ENCODE peak calls at places on chromosomes 2 and 18, in eight cellular contexts. D is epithelial cell of esophagus; R is GM19239; T is T-helper 9 cell; G is cerebellar cortex; P is globus pallidus; K is activated naive CD8-positive, alpha-beta T cell treated with anti-CD3 and anti-CD28 coated beads for 36 hours; Y is NCI-H460. B is an unnamed sample.

GRCh38 chr2:86284401-86284841 is 53.0 kb downstream of the REEP1 start:
- DNase-seq in D (no peak), R (no peak), T (no peak), G (no peak), P (no peak), K (no peak), Y (no peak), B (no peak)

GRCh38 chr2:11598228-11598731 is 64.4 kb downstream of the GREB1 start:
- DNase-seq in D (no peak), R (no peak), T (no peak), G (no peak), P (no peak), K (no peak), Y (no peak), B (no peak)

GRCh38 chr18:44569391-44570055 is 111.2 kb upstream of the SETBP1 start:
- DNase-seq in D (no peak), R (no peak), T (no peak), G (no peak), P (no peak), K (no peak), Y (no peak), B (no peak)

GRCh38 chr2:79832540-79833234 is 319.8 kb downstream of the CTNNA2 start:
- DNase-seq in D (peak), R (no peak), T (no peak), G (no peak), P (peak), K (no peak), Y (no peak), B (peak)

GRCh38 chr2:11344956-11345671 is 678 bp upstream of the ROCK2 start:
- DNase-seq in D (peak), R (peak), T (peak), G (peak), P (peak), K (peak), Y (peak), B (peak)

GRCh38 chr2:136248242-136248641 is 130.3 kb upstream of the CXCR4 start:
- DNase-seq in D (peak), R (no peak), T (no peak), G (no peak), P (no peak), K (no peak), Y (no peak), B (peak)

GRCh38 chr2:102743259-102743658 is 18.6 kb upstream of the TMEM182 start:
- DNase-seq in D (no peak), R (no peak), T (no peak), G (no peak), P (no peak), K (no peak), Y (no peak), B (no peak)

GRCh38 chr2:233803994-233804393 is 25.9 kb downstream of the MROH2A start:
- DNase-seq in D (no peak), R (no peak), T (no peak), G (no peak), P (no peak), K (no peak), Y (no peak), B (no peak)

GRCh38 chr2:10584843-10585475 is 104.8 kb downstream of the NOL10 start:
- DNase-seq in D (peak), R (no peak), T (no peak), G (no peak), P (no peak), K (no peak), Y (no peak), B (peak)

GRCh38 chr2:34549710-34550345 is 950.7 kb upstream of the FAM98A start:
- DNase-seq in D (peak), R (no peak), T (no peak), G (no peak), P (no peak), K (no peak), Y (no peak), B (peak)

GRCh38 chr18:58819051-58819450 is 45.6 kb upstream of the ZNF532 start:
- DNase-seq in D (no peak), R (no peak), T (no peak), G (no peak), P (no peak), K (no peak), Y (no peak), B (no peak)

GRCh38 chr2:46610014-46610413 is 130.6 kb downstream of the TMEM247 start:
- DNase-seq in D (no peak), R (no peak), T (no peak), G (no peak), P (no peak), K (no peak), Y (no peak), B (no peak)

GRCh38 chr2:57453929-57454328 is 592.7 kb upstream of the VRK2 start:
- DNase-seq in D (no peak), R (no peak), T (no peak), G (no peak), P (no peak), K (no peak), Y (no peak), B (no peak)

GRCh38 chr2:20723543-20723942 is 56.6 kb downstream of the GDF7 start:
- DNase-seq in D (no peak), R (no peak), T (no peak), G (no peak), P (no peak), K (no peak), Y (no peak), B (no peak)

GRCh38 chr2:99554238-99554637 is 64.4 kb upstream of the REV1 start:
- DNase-seq in D (peak), R (no peak), T (no peak), G (no peak), P (no peak), K (no peak), Y (no peak), B (no peak)

B was measured in bronchial epithelial cell.